ENCODE peak calls at places on chromosome 4, in ten cellular contexts. One of them, this sample, is unnamed.
A peak's percentile ranks its signal among the peaks of the same experiment; 100 is the strongest.

GRCh38 chr4:186092296-186092695 is 12.2 kb upstream of the FAM149A start:
- DNase-seq in SHP77: no peak
- DNase-seq in left colon: no peak
- DNase-seq in HT-29: no peak
- DNase-seq in A549: no peak
- DNase-seq in activated CD4-positive, CD25-positive, alpha-beta regulatory T cell treated with anti-CD3 and anti-CD28 coated beads, Interleukin-2, amount 50 U/mL, for 16 hours: no peak
- DNase-seq in CD4-positive, alpha-beta T cell: no peak
- DNase-seq in colonic mucosa: no peak
- DNase-seq in esophagus squamous epithelium: no peak
- DNase-seq in LHCN-M2: no peak
- DNase-seq in this sample: no peak

GRCh38 chr4:13543091-13543581 is 1.2 kb downstream of the NKX3-2 start:
- DNase-seq in SHP77: no peak
- DNase-seq in colonic mucosa: no peak
- DNase-seq in left colon: no peak
- DNase-seq in CD4-positive, alpha-beta T cell: no peak
- DNase-seq in activated CD4-positive, CD25-positive, alpha-beta regulatory T cell treated with anti-CD3 and anti-CD28 coated beads, Interleukin-2, amount 50 U/mL, for 16 hours: no peak
- DNase-seq in LHCN-M2: no peak
- DNase-seq in HT-29: no peak
- DNase-seq in esophagus squamous epithelium: no peak
- DNase-seq in A549: no peak
- DNase-seq in this sample: no peak

GRCh38 chr4:186758929-186759682 is 35.5 kb upstream of the FAT1 start:
- DNase-seq in activated CD4-positive, CD25-positive, alpha-beta regulatory T cell treated with anti-CD3 and anti-CD28 coated beads, Interleukin-2, amount 50 U/mL, for 16 hours: no peak
- DNase-seq in colonic mucosa: no peak
- DNase-seq in LHCN-M2: no peak
- DNase-seq in SHP77: no peak
- DNase-seq in esophagus squamous epithelium: no peak
- DNase-seq in left colon: no peak
- DNase-seq in CD4-positive, alpha-beta T cell: no peak
- DNase-seq in A549: no peak
- DNase-seq in HT-29: no peak
- DNase-seq in this sample: no peak

GRCh38 chr4:156971168-156971601 is 414 bp downstream of the PDGFC start:
- DNase-seq in HT-29: no peak
- DNase-seq in colonic mucosa: peak; percentile 44
- DNase-seq in LHCN-M2: no peak
- DNase-seq in esophagus squamous epithelium: no peak
- DNase-seq in SHP77: no peak
- DNase-seq in activated CD4-positive, CD25-positive, alpha-beta regulatory T cell treated with anti-CD3 and anti-CD28 coated beads, Interleukin-2, amount 50 U/mL, for 16 hours: no peak
- DNase-seq in left colon: peak; percentile 33
- DNase-seq in A549: no peak
- DNase-seq in CD4-positive, alpha-beta T cell: no peak
- DNase-seq in this sample: no peak

GRCh38 chr4:170111546-170111945 is 21.8 kb upstream of the AADAT start:
- DNase-seq in HT-29: no peak
- DNase-seq in SHP77: no peak
- DNase-seq in esophagus squamous epithelium: no peak
- DNase-seq in left colon: no peak
- DNase-seq in activated CD4-positive, CD25-positive, alpha-beta regulatory T cell treated with anti-CD3 and anti-CD28 coated beads, Interleukin-2, amount 50 U/mL, for 16 hours: no peak
- DNase-seq in LHCN-M2: no peak
- DNase-seq in CD4-positive, alpha-beta T cell: no peak
- DNase-seq in A549: no peak
- DNase-seq in colonic mucosa: no peak
- DNase-seq in this sample: no peak

GRCh38 chr4:168631241-168632151 is 134.6 kb downstream of the PALLD start:
- DNase-seq in esophagus squamous epithelium: no peak
- DNase-seq in activated CD4-positive, CD25-positive, alpha-beta regulatory T cell treated with anti-CD3 and anti-CD28 coated beads, Interleukin-2, amount 50 U/mL, for 16 hours: no peak
- DNase-seq in colonic mucosa: peak; percentile 70
- DNase-seq in left colon: peak; percentile 47
- DNase-seq in CD4-positive, alpha-beta T cell: no peak
- DNase-seq in HT-29: peak; percentile 35
- DNase-seq in SHP77: no peak
- DNase-seq in LHCN-M2: peak; percentile 88
- DNase-seq in A549: peak; percentile 62
- DNase-seq in this sample: no peak

GRCh38 chr4:6751611-6752485 is 30.7 kb upstream of the KIAA0232 start:
- DNase-seq in activated CD4-positive, CD25-positive, alpha-beta regulatory T cell treated with anti-CD3 and anti-CD28 coated beads, Interleukin-2, amount 50 U/mL, for 16 hours: no peak
- DNase-seq in LHCN-M2: no peak
- DNase-seq in colonic mucosa: no peak
- DNase-seq in left colon: no peak
- DNase-seq in CD4-positive, alpha-beta T cell: no peak
- DNase-seq in A549: no peak
- DNase-seq in SHP77: no peak
- DNase-seq in HT-29: peak; percentile 39
- DNase-seq in esophagus squamous epithelium: no peak
- DNase-seq in this sample: no peak

GRCh38 chr4:112885897-112886296 is 163.6 kb upstream of the ANK2 start:
- DNase-seq in CD4-positive, alpha-beta T cell: no peak
- DNase-seq in left colon: no peak
- DNase-seq in LHCN-M2: no peak
- DNase-seq in activated CD4-positive, CD25-positive, alpha-beta regulatory T cell treated with anti-CD3 and anti-CD28 coated beads, Interleukin-2, amount 50 U/mL, for 16 hours: no peak
- DNase-seq in esophagus squamous epithelium: no peak
- DNase-seq in A549: no peak
- DNase-seq in HT-29: no peak
- DNase-seq in colonic mucosa: no peak
- DNase-seq in SHP77: no peak
- DNase-seq in this sample: no peak

GRCh38 chr4:118018381-118018780 is 15.9 kb upstream of the NDST3 start:
- DNase-seq in HT-29: no peak
- DNase-seq in esophagus squamous epithelium: no peak
- DNase-seq in colonic mucosa: no peak
- DNase-seq in CD4-positive, alpha-beta T cell: no peak
- DNase-seq in LHCN-M2: no peak
- DNase-seq in left colon: no peak
- DNase-seq in A549: no peak
- DNase-seq in SHP77: no peak
- DNase-seq in activated CD4-positive, CD25-positive, alpha-beta regulatory T cell treated with anti-CD3 and anti-CD28 coated beads, Interleukin-2, amount 50 U/mL, for 16 hours: no peak
- DNase-seq in this sample: no peak

GRCh38 chr4:159607824-159608223 is 504.9 kb downstream of the RAPGEF2 start:
- DNase-seq in LHCN-M2: no peak
- DNase-seq in activated CD4-positive, CD25-positive, alpha-beta regulatory T cell treated with anti-CD3 and anti-CD28 coated beads, Interleukin-2, amount 50 U/mL, for 16 hours: no peak
- DNase-seq in CD4-positive, alpha-beta T cell: no peak
- DNase-seq in left colon: no peak
- DNase-seq in SHP77: no peak
- DNase-seq in esophagus squamous epithelium: no peak
- DNase-seq in A549: no peak
- DNase-seq in colonic mucosa: no peak
- DNase-seq in HT-29: no peak
- DNase-seq in this sample: no peak

GRCh38 chr4:157590679-157591078 is 370.2 kb downstream of the GRIA2 start:
- DNase-seq in left colon: no peak
- DNase-seq in SHP77: no peak
- DNase-seq in CD4-positive, alpha-beta T cell: no peak
- DNase-seq in HT-29: no peak
- DNase-seq in colonic mucosa: no peak
- DNase-seq in A549: no peak
- DNase-seq in activated CD4-positive, CD25-positive, alpha-beta regulatory T cell treated with anti-CD3 and anti-CD28 coated beads, Interleukin-2, amount 50 U/mL, for 16 hours: no peak
- DNase-seq in esophagus squamous epithelium: no peak
- DNase-seq in LHCN-M2: no peak
- DNase-seq in this sample: no peak

GRCh38 chr4:67531349-67531748 is 14.0 kb downstream of the CENPC start:
- DNase-seq in activated CD4-positive, CD25-positive, alpha-beta regulatory T cell treated with anti-CD3 and anti-CD28 coated beads, Interleukin-2, amount 50 U/mL, for 16 hours: no peak
- DNase-seq in CD4-positive, alpha-beta T cell: no peak
- DNase-seq in LHCN-M2: peak; percentile 7
- DNase-seq in HT-29: no peak
- DNase-seq in A549: no peak
- DNase-seq in colonic mucosa: no peak
- DNase-seq in left colon: no peak
- DNase-seq in SHP77: peak; percentile 54
- DNase-seq in esophagus squamous epithelium: no peak
- DNase-seq in this sample: no peak